ENCODE peak calls at places on chromosomes 13 and 19, in four cellular contexts. P is neural progenitor cell; E is effector memory CD4-positive, alpha-beta T cell; D is fibroblast of lung. V is an unnamed sample.

GRCh38 chr13:85737952-85738351 is 61.3 kb downstream of the SLITRK6 start:
- DNase-seq in E (no peak), P (no peak), D (no peak), V (no peak)

GRCh38 chr13:26721251-26721939 is 39.2 kb downstream of the GPR12 start:
- DNase-seq in D (no peak), E (no peak), P (no peak), V (no peak)

GRCh38 chr19:33677745-33678426 is 56.1 kb downstream of the CHST8 start:
- DNase-seq in E (no peak), D (no peak), P (peak; percentile 56), V (peak; percentile 35)

GRCh38 chr13:44906758-44907157 is 82.5 kb downstream of the NUFIP1 start:
- DNase-seq in E (no peak), D (peak; percentile 81), P (no peak), V (peak; percentile 29)

GRCh38 chr19:13155472-13156284 is 5.5 kb downstream of the IER2 start:
- DNase-seq in D (peak; percentile 69), E (peak; percentile 76), P (peak; percentile 96), V (peak; percentile 60)

GRCh38 chr13:74819549-74819948 is 662.4 kb downstream of the TBC1D4 start:
- DNase-seq in P (no peak), E (no peak), D (no peak), V (no peak)

GRCh38 chr13:91167706-91168459 is 179.6 kb upstream of the MIR17HG start:
- DNase-seq in D (peak; percentile 64), E (no peak), P (no peak), V (no peak)

GRCh38 chr13:66665991-66666390 is 564.1 kb downstream of the PCDH9 start:
- DNase-seq in D (peak; percentile 77), P (peak; percentile 85), E (no peak), V (no peak)

GRCh38 chr19:51372649-51373504 is at the start of gene NKG7:
- DNase-seq in E (peak; percentile 68), P (no peak), D (no peak), V (no peak)

GRCh38 chr19:35642798-35643254 is 1.3 kb downstream of the ETV2 start:
- DNase-seq in E (no peak), D (no peak), P (peak; percentile 15), V (no peak)

GRCh38 chr19:48671456-48671995 is 1.3 kb downstream of the NTN5 start:
- DNase-seq in E (no peak), P (no peak), D (no peak), V (no peak)

GRCh38 chr19:35269425-35270117 is 809 bp downstream of the USF2 start:
- DNase-seq in D (peak; percentile 75), P (peak; percentile 94), E (peak; percentile 48), V (peak; percentile 49)

GRCh38 chr19:57527136-57527881 is at the start of gene ZNF549:
- DNase-seq in E (peak; percentile 81), P (peak; percentile 96), D (peak; percentile 92), V (peak; percentile 92)

GRCh38 chr19:17468302-17469091 is 1.8 kb upstream of the SLC27A1 start:
- DNase-seq in P (peak; percentile 41), D (no peak), E (no peak), V (no peak)

GRCh38 chr13:36839281-36839680 is 20.3 kb downstream of the RFXAP start:
- DNase-seq in D (no peak), E (no peak), P (no peak), V (no peak)

GRCh38 chr19:4369109-4369887 is 25.9 kb downstream of the MPND start:
- DNase-seq in E (peak; percentile 65), P (peak; percentile 43), D (no peak), V (no peak)

GRCh38 chr13:77299587-77299986 is 27.3 kb downstream of the MYCBP2 start:
- DNase-seq in D (no peak), P (no peak), E (no peak), V (no peak)

GRCh38 chr19:46015961-46016425 is 6.9 kb downstream of the PGLYRP1 start:
- DNase-seq in D (no peak), E (peak; percentile 23), P (peak; percentile 68), V (no peak)

GRCh38 chr19:38700933-38701454 is 43.3 kb downstream of the CAPN12 start:
- DNase-seq in E (no peak), P (no peak), D (no peak), V (no peak)

GRCh38 chr13:20703785-20704458 is 423 bp downstream of the IL17D start:
- DNase-seq in P (peak; percentile 94), D (peak; percentile 78), E (peak; percentile 69), V (peak; percentile 55)

GRCh38 chr13:40982772-40983171 is 36.3 kb downstream of the ELF1 start:
- DNase-seq in D (peak; percentile 59), E (peak; percentile 23), P (no peak), V (no peak)

GRCh38 chr19:38920529-38921419 is 8.8 kb upstream of the CCER2 start:
- DNase-seq in D (no peak), E (no peak), P (no peak), V (no peak)

GRCh38 chr19:3670796-3671679 is 29.2 kb downstream of the PIP5K1C start:
- DNase-seq in E (no peak), D (peak; percentile 88), P (no peak), V (no peak)

GRCh38 chr13:39783051-39783450 is 127.6 kb downstream of the COG6 start:
- DNase-seq in E (no peak), D (peak; percentile 14), P (no peak), V (no peak)

GRCh38 chr19:38831142-38831605 is 420 bp downstream of the ECH1 start:
- DNase-seq in D (peak; percentile 94), P (peak; percentile 56), E (no peak), V (peak; percentile 59)

GRCh38 chr13:57030671-57031070 is 110.0 kb upstream of the PRR20A start:
- DNase-seq in P (no peak), D (no peak), E (no peak), V (peak; percentile 74)

GRCh38 chr19:42468273-42468796 is 25.6 kb upstream of the CXCL17 start:
- DNase-seq in D (peak; percentile 57), P (no peak), E (no peak), V (peak; percentile 69)

GRCh38 chr19:17490411-17490810 is 20.1 kb downstream of the SLC27A1 start:
- DNase-seq in P (no peak), D (no peak), E (no peak), V (no peak)

GRCh38 chr13:50451609-50452008 is 391.9 kb downstream of the DLEU7 start:
- DNase-seq in E (no peak), D (no peak), P (no peak), V (no peak)

GRCh38 chr19:4352701-4353121 is 9.3 kb downstream of the MPND start:
- DNase-seq in D (peak; percentile 77), P (peak; percentile 84), E (no peak), V (no peak)

GRCh38 chr13:27952931-27953670 is 16.0 kb downstream of the CDX2 start:
- DNase-seq in E (no peak), D (no peak), P (peak; percentile 36), V (no peak)

GRCh38 chr13:23741879-23742510 is 147.2 kb downstream of the MIPEP start:
- DNase-seq in E (no peak), D (no peak), P (peak; percentile 68), V (no peak)

GRCh38 chr13:42075517-42075916 is 27.1 kb downstream of the DGKH start:
- DNase-seq in D (no peak), P (no peak), E (no peak), V (no peak)

GRCh38 chr13:78689011-78689410 is 30.1 kb upstream of the OBI1 start:
- DNase-seq in D (peak; percentile 12), P (peak; percentile 36), E (no peak), V (no peak)

GRCh38 chr13:112688560-112689497 is 1.0 kb upstream of the ATP11A start:
- DNase-seq in P (peak; percentile 58), E (no peak), D (peak; percentile 4), V (no peak)

GRCh38 chr13:48640767-48641166 is 13.0 kb upstream of the CYSLTR2 start:
- DNase-seq in P (no peak), E (no peak), D (no peak), V (no peak)

GRCh38 chr13:38662362-38662761 is 24.5 kb upstream of the FREM2 start:
- DNase-seq in P (no peak), E (no peak), D (peak; percentile 84), V (no peak)

GRCh38 chr13:38657191-38657590 is 29.7 kb upstream of the FREM2 start:
- DNase-seq in E (no peak), D (peak; percentile 20), P (no peak), V (no peak)

GRCh38 chr13:38661276-38661675 is 25.6 kb upstream of the FREM2 start:
- DNase-seq in D (no peak), E (no peak), P (no peak), V (no peak)

GRCh38 chr13:38656699-38657098 is 30.2 kb upstream of the FREM2 start:
- DNase-seq in P (no peak), E (no peak), D (no peak), V (no peak)
- H3K4me3 ChIP-seq in P (no peak overlapping the region), E (no peak overlapping the region), D (no peak overlapping the region), V (no peak overlapping the region)

GRCh38 chr19:6760606-6761005 is 6.6 kb downstream of the SH2D3A start:
- DNase-seq in D (no peak), P (no peak), E (no peak), V (no peak)
- H3K36me3 ChIP-seq in D (no peaks in the 10 kb centered on the region), P (no peaks in the 10 kb centered on the region), E (peaks cover 49% of the 10 kb centered on the region), V (no peaks in the 10 kb centered on the region)

DNA sequence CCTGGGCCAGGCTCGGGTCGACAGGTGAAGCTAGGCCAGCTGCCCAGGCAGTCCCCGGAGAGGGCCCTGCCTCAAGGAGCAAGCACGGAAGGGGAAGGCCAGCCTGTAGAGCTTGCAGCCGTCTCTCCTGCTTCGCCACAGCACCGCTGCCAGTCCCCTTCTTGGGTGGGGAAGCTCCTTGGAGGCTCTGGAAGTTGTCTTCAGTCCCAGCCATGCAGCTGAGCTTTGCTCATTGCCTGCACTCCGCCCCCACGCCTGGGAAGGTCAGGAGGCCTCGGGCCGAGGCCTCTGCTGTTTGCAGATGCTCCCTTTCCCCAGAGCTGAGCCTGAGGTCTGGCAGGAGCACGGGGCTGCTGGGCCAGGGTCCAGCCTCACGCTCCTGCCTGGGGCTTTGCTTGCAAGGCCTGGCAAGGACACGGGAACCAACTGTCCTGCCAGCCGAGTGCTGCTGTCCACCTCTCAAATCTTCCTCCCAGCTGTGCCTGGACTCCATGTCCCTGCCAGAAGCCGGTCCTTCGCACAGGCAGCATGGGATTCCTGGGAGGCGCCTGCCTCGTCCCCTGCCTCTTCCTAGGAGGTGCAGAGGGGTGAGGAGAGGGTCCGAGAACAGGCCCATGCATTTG is 13.3 kb downstream of the PLEKHF1 start:
- DNase-seq in E (no peak), D (peak; percentile 27), P (no peak), V (no peak)
- H3K4me1 ChIP-seq in E (peaks cover 84% of the 10 kb centered on the region), D (peaks cover 7% of the 10 kb centered on the region), P (peaks cover 15% of the 10 kb centered on the region), V (no peaks in the 10 kb centered on the region)

GRCh38 chr19:41426116-41426841 is 895 bp downstream of the B3GNT8 start:
- DNase-seq in P (no peak), D (no peak), E (no peak), V (no peak)
- H3K4me3 ChIP-seq in P (no peak overlapping the region), D (no peak overlapping the region), E (no peak overlapping the region), V (no peak overlapping the region)

DNA sequence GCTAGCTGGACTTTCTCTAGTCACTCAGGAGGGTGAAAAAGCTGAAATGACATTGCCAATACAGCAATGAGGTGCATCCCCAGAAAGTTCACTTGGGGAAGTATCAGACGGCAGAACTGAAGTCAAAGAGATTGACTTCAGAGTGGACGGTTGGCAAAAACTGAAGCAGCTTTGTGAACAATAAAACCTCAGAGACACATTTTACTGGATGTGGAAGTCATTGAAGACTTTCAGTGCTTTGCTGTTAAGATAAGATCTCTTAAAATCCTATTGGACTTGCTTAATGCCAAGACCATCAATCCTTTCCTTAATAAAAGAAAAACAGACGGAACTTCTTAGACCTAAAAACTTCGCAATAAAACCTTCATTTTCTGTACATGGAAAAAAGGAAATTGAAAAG is 103.7 kb downstream of the ABCC4 start:
- DNase-seq in D (no peak), P (no peak), E (no peak), V (peak; percentile 36)
- H3K36me3 ChIP-seq in D (peaks cover 8% of the 10 kb centered on the region), P (no peaks in the 10 kb centered on the region), E (no peaks in the 10 kb centered on the region), V (no peaks in the 10 kb centered on the region)